ENCODE peak calls at places on chromosomes 6 and 20, in five cellular contexts. One of them, this sample, is unnamed.

GRCh38 chr6:5676701-5677100 is 330.0 kb downstream of the NRN1 start:
- DNase-seq in IMR-90: no peak
- DNase-seq in fibroblast of lung: no peak
- DNase-seq in SK-N-SH: no peak
- DNase-seq in mammary epithelial cell: no peak
- DNase-seq in this sample: peak

GRCh38 chr6:156994215-156995076 is 217.3 kb downstream of the ARID1B start:
- DNase-seq in mammary epithelial cell: no peak
- DNase-seq in IMR-90: no peak
- DNase-seq in fibroblast of lung: no peak
- DNase-seq in SK-N-SH: no peak
- DNase-seq in this sample: peak

GRCh38 chr6:163741743-163742363 is 327.3 kb downstream of the QKI start:
- DNase-seq in mammary epithelial cell: no peak
- DNase-seq in fibroblast of lung: no peak
- DNase-seq in SK-N-SH: peak
- DNase-seq in IMR-90: no peak
- DNase-seq in this sample: no peak

GRCh38 chr20:57547250-57547649 is 13.7 kb upstream of the PCK1 start:
- DNase-seq in fibroblast of lung: peak
- DNase-seq in mammary epithelial cell: peak
- DNase-seq in SK-N-SH: no peak
- DNase-seq in IMR-90: peak
- DNase-seq in this sample: peak

GRCh38 chr6:99330159-99330558 is 19.3 kb downstream of the FAXC start:
- DNase-seq in IMR-90: peak
- DNase-seq in fibroblast of lung: peak
- DNase-seq in mammary epithelial cell: peak
- DNase-seq in SK-N-SH: peak
- DNase-seq in this sample: peak

GRCh38 chr6:138654715-138655634 is 118.6 kb upstream of the CCDC28A start:
- DNase-seq in fibroblast of lung: peak
- DNase-seq in SK-N-SH: no peak
- DNase-seq in mammary epithelial cell: peak
- DNase-seq in IMR-90: peak
- DNase-seq in this sample: peak

GRCh38 chr20:61979090-61979489 is 86.6 kb downstream of the TAF4 start:
- DNase-seq in SK-N-SH: no peak
- DNase-seq in fibroblast of lung: no peak
- DNase-seq in IMR-90: no peak
- DNase-seq in mammary epithelial cell: no peak
- DNase-seq in this sample: no peak

GRCh38 chr6:39865011-39865888 is 69.0 kb downstream of the MOCS1 start:
- DNase-seq in IMR-90: peak
- DNase-seq in fibroblast of lung: peak
- DNase-seq in mammary epithelial cell: peak
- DNase-seq in SK-N-SH: peak
- DNase-seq in this sample: peak

GRCh38 chr6:42316981-42317380 is 99.3 kb upstream of the MRPS10 start:
- DNase-seq in mammary epithelial cell: no peak
- DNase-seq in IMR-90: no peak
- DNase-seq in fibroblast of lung: peak
- DNase-seq in SK-N-SH: no peak
- DNase-seq in this sample: peak

GRCh38 chr6:170203212-170203611 is 87.7 kb downstream of the DLL1 start:
- DNase-seq in mammary epithelial cell: peak
- DNase-seq in IMR-90: no peak
- DNase-seq in fibroblast of lung: no peak
- DNase-seq in SK-N-SH: peak
- DNase-seq in this sample: no peak

GRCh38 chr6:44404715-44405099 is 17.2 kb downstream of the CDC5L start:
- DNase-seq in SK-N-SH: no peak
- DNase-seq in fibroblast of lung: no peak
- DNase-seq in IMR-90: no peak
- DNase-seq in mammary epithelial cell: no peak
- DNase-seq in this sample: no peak

GRCh38 chr6:33018904-33019303 is 9.5 kb upstream of the HLA-DOA start:
- DNase-seq in SK-N-SH: no peak
- DNase-seq in fibroblast of lung: peak
- DNase-seq in IMR-90: peak
- DNase-seq in mammary epithelial cell: no peak
- DNase-seq in this sample: no peak

GRCh38 chr20:57438552-57438951 is 47.4 kb downstream of the RBM38 start:
- DNase-seq in IMR-90: no peak
- DNase-seq in mammary epithelial cell: no peak
- DNase-seq in SK-N-SH: no peak
- DNase-seq in fibroblast of lung: no peak
- DNase-seq in this sample: no peak

GRCh38 chr6:107816818-107817217 is 7.3 kb downstream of the SCML4 start:
- DNase-seq in IMR-90: no peak
- DNase-seq in mammary epithelial cell: no peak
- DNase-seq in SK-N-SH: no peak
- DNase-seq in fibroblast of lung: no peak
- DNase-seq in this sample: no peak

GRCh38 chr20:56778765-56779195 is 149.7 kb downstream of the TFAP2C start:
- DNase-seq in SK-N-SH: peak
- DNase-seq in fibroblast of lung: peak
- DNase-seq in IMR-90: peak
- DNase-seq in mammary epithelial cell: no peak
- DNase-seq in this sample: no peak

GRCh38 chr6:144064402-144064830 is 31.0 kb downstream of the SF3B5 start:
- DNase-seq in mammary epithelial cell: no peak
- DNase-seq in fibroblast of lung: no peak
- DNase-seq in SK-N-SH: no peak
- DNase-seq in IMR-90: no peak
- DNase-seq in this sample: no peak

GRCh38 chr6:12423852-12424251 is 133.7 kb downstream of the EDN1 start:
- DNase-seq in SK-N-SH: no peak
- DNase-seq in mammary epithelial cell: no peak
- DNase-seq in fibroblast of lung: no peak
- DNase-seq in IMR-90: no peak
- DNase-seq in this sample: no peak

GRCh38 chr6:22363966-22364296 is 67.1 kb upstream of the PRL start:
- DNase-seq in SK-N-SH: no peak
- DNase-seq in fibroblast of lung: no peak
- DNase-seq in IMR-90: no peak
- DNase-seq in mammary epithelial cell: no peak
- DNase-seq in this sample: no peak

GRCh38 chr20:137668-138131 is 4.7 kb upstream of the DEFB126 start:
- DNase-seq in SK-N-SH: peak
- DNase-seq in mammary epithelial cell: no peak
- DNase-seq in IMR-90: no peak
- DNase-seq in fibroblast of lung: no peak
- DNase-seq in this sample: peak

GRCh38 chr20:48054051-48054450 is 268.8 kb upstream of the SULF2 start:
- DNase-seq in SK-N-SH: no peak
- DNase-seq in mammary epithelial cell: no peak
- DNase-seq in fibroblast of lung: no peak
- DNase-seq in IMR-90: no peak
- DNase-seq in this sample: no peak

GRCh38 chr20:44624152-44624551 is 27.3 kb downstream of the ADA start:
- DNase-seq in IMR-90: no peak
- DNase-seq in fibroblast of lung: no peak
- DNase-seq in mammary epithelial cell: no peak
- DNase-seq in SK-N-SH: no peak
- DNase-seq in this sample: no peak

GRCh38 chr20:44625361-44625760 is 26.1 kb downstream of the ADA start:
- DNase-seq in IMR-90: no peak
- DNase-seq in mammary epithelial cell: no peak
- DNase-seq in SK-N-SH: no peak
- DNase-seq in fibroblast of lung: no peak
- DNase-seq in this sample: no peak

GRCh38 chr20:44626278-44626677 is 25.2 kb downstream of the ADA start:
- DNase-seq in SK-N-SH: no peak
- DNase-seq in mammary epithelial cell: no peak
- DNase-seq in IMR-90: no peak
- DNase-seq in fibroblast of lung: no peak
- DNase-seq in this sample: no peak

GRCh38 chr20:44622501-44623270 is 28.8 kb downstream of the ADA start:
- DNase-seq in IMR-90: no peak
- DNase-seq in SK-N-SH: no peak
- DNase-seq in fibroblast of lung: no peak
- DNase-seq in mammary epithelial cell: no peak
- DNase-seq in this sample: no peak

DNA sequence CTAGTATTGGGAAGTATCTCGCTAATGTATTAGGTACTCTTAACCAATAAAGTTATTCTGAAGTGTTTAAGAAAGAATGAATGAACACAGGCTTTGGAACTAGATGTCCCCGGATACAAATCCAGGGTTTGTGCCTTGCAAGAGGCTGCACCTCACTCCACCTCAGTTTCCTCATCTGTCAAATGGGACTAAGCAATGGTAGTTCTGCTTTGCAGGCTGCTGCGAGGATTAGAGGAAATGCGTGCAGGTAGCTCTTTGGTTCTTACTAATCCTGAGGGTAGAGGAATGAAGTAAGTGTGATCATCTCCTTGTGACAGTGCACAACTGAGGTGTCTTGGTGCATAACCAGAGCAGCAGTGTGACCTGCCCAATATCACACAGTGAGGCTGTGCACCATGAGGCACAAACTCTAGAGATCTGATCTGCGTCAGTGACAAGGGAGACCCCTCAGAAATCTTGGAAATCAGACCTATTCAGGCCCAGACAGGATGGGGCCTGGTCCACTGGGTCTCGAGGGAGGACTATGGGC is 26.7 kb downstream of the ADA start:
- DNase-seq in fibroblast of lung: no peak
- DNase-seq in mammary epithelial cell: no peak
- DNase-seq in IMR-90: no peak
- DNase-seq in SK-N-SH: no peak
- DNase-seq in this sample: no peak
- H3K9ac ChIP-seq in fibroblast of lung: no peak
- H3K9ac ChIP-seq in mammary epithelial cell: no peak
- H3K9ac ChIP-seq in IMR-90: no peak
- H3K9ac ChIP-seq in SK-N-SH: no peak
- H3K9ac ChIP-seq in this sample: no peak

GRCh38 chr6:161417712-161418457 is 144.0 kb upstream of the AGPAT4 start:
- DNase-seq in mammary epithelial cell: no peak
- DNase-seq in fibroblast of lung: peak
- DNase-seq in IMR-90: peak
- DNase-seq in SK-N-SH: peak
- DNase-seq in this sample: peak

GRCh38 chr6:161422710-161423109 is 148.8 kb upstream of the AGPAT4 start:
- DNase-seq in SK-N-SH: no peak
- DNase-seq in fibroblast of lung: no peak
- DNase-seq in mammary epithelial cell: peak
- DNase-seq in IMR-90: peak
- DNase-seq in this sample: peak

GRCh38 chr6:161415302-161415855 is 141.5 kb upstream of the AGPAT4 start:
- DNase-seq in IMR-90: no peak
- DNase-seq in SK-N-SH: no peak
- DNase-seq in mammary epithelial cell: no peak
- DNase-seq in fibroblast of lung: no peak
- DNase-seq in this sample: no peak

GRCh38 chr6:161414800-161415199 is 140.9 kb upstream of the AGPAT4 start:
- DNase-seq in IMR-90: no peak
- DNase-seq in fibroblast of lung: no peak
- DNase-seq in mammary epithelial cell: no peak
- DNase-seq in SK-N-SH: no peak
- DNase-seq in this sample: no peak

DNA sequence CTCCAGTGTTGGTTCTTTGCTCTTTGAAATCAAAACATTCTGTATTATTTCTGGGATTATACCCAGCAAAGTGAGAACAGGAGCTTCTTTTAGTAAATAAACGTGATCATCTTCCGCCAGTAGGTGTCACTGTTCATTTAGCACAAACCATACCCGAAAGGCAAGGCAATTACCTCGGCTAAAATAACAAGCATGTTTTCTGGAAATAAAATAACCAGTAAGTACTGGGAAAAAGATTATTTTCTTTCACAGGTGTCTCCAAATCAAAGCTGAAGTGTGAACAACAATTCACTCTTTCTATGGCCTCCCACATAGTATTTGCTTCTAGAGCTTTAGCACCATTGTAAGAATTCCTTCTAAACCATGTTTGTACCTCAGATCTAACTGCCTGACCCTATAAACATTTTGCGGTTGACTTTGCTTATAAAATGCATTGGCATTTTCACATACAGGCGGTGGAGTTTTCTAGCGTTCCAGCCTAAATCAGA is 144.6 kb upstream of the AGPAT4 start:
- DNase-seq in mammary epithelial cell: peak
- DNase-seq in fibroblast of lung: peak
- DNase-seq in SK-N-SH: peak
- DNase-seq in IMR-90: peak
- DNase-seq in this sample: peak
- H3K9ac ChIP-seq in mammary epithelial cell: no peak
- H3K9ac ChIP-seq in fibroblast of lung: no peak
- H3K9ac ChIP-seq in SK-N-SH: peak
- H3K9ac ChIP-seq in IMR-90: no peak
- H3K9ac ChIP-seq in this sample: no peak

GRCh38 chr6:104969785-104970581 is 13.1 kb downstream of the LIN28B start:
- DNase-seq in mammary epithelial cell: no peak
- DNase-seq in fibroblast of lung: no peak
- DNase-seq in IMR-90: no peak
- DNase-seq in SK-N-SH: no peak
- DNase-seq in this sample: no peak
- H3K9ac ChIP-seq in mammary epithelial cell: no peak
- H3K9ac ChIP-seq in fibroblast of lung: no peak
- H3K9ac ChIP-seq in IMR-90: no peak
- H3K9ac ChIP-seq in SK-N-SH: no peak
- H3K9ac ChIP-seq in this sample: no peak

GRCh38 chr6:14705841-14706377 is 540.0 kb upstream of the JARID2 start:
- DNase-seq in IMR-90: no peak
- DNase-seq in SK-N-SH: no peak
- DNase-seq in fibroblast of lung: peak
- DNase-seq in mammary epithelial cell: no peak
- DNase-seq in this sample: peak

GRCh38 chr6:14704383-14705271 is 541.2 kb upstream of the JARID2 start:
- DNase-seq in SK-N-SH: no peak
- DNase-seq in IMR-90: peak
- DNase-seq in mammary epithelial cell: no peak
- DNase-seq in fibroblast of lung: no peak
- DNase-seq in this sample: no peak

GRCh38 chr6:14707971-14708465 is 537.9 kb upstream of the JARID2 start:
- DNase-seq in mammary epithelial cell: no peak
- DNase-seq in SK-N-SH: no peak
- DNase-seq in IMR-90: no peak
- DNase-seq in fibroblast of lung: no peak
- DNase-seq in this sample: no peak

GRCh38 chr6:14709066-14709670 is 536.7 kb upstream of the JARID2 start:
- DNase-seq in SK-N-SH: no peak
- DNase-seq in IMR-90: peak
- DNase-seq in mammary epithelial cell: peak
- DNase-seq in fibroblast of lung: peak
- DNase-seq in this sample: peak

DNA sequence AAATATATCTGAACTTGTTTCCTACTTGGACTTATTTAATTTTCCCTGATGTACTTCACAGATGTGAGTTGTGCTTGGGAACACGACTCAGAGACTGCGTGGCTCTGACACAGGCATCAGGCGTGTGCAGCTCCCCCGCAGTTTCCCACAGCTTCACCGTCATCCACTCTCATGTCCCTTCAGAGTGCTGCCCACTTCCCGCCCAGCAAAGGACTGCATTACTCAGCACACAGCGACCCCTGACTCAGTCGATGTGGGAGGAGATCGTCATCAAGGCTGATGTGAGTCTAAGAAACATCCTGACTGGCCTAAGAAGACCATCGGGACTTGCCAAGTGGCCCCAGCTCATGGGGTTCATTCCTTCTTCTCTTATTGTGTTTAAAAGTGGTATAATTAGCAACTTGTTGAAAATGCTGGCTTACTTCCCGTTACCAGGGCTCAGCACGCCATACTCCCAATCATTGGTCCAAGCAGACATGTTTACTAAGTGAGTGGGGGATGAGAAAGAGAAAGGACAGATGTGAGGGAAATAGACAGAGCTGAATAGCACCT is 539.4 kb upstream of the JARID2 start:
- DNase-seq in mammary epithelial cell: peak
- DNase-seq in IMR-90: peak
- DNase-seq in fibroblast of lung: peak
- DNase-seq in SK-N-SH: no peak
- DNase-seq in this sample: peak
- H3K9ac ChIP-seq in mammary epithelial cell: peak
- H3K9ac ChIP-seq in IMR-90: no peak
- H3K9ac ChIP-seq in fibroblast of lung: no peak
- H3K9ac ChIP-seq in SK-N-SH: no peak
- H3K9ac ChIP-seq in this sample: peak